ENCODE peak calls at places on chromosomes 4 and X, in ten cellular contexts. Q is tibial nerve, N is A549, J is GM12878, C is HepG2, B is H1, O is K562, A is ovary, X is upper lobe of left lung, E is stomach. Z is an unnamed sample.

GRCh38 chr4:18322111-18322510 is 300.6 kb upstream of the LCORL start:
- DNase-seq in Q (no peak), N (no peak), J (no peak), C (no peak), B (no peak), O (no peak), A (no peak), X (no peak), E (no peak), Z (no peak)

GRCh38 chrX:73021361-73022092 is 18.8 kb downstream of the PABPC1L2B start:
- DNase-seq in Q (no peak), N (no peak), J (no peak), C (no peak), B (no peak), O (no peak), A (no peak), X (peak; percentile 41), E (no peak), Z (no peak)

GRCh38 chrX:55908685-55909212 is 191.2 kb downstream of the RRAGB start:
- DNase-seq in Q (no peak), N (peak; percentile 20), J (no peak), C (no peak), B (no peak), O (peak; percentile 3), A (no peak), X (peak; percentile 58), E (no peak), Z (peak; percentile 39)

GRCh38 chrX:69297521-69297920 is 132.3 kb upstream of the PJA1 start:
- DNase-seq in Q (no peak), N (no peak), J (no peak), C (no peak), B (no peak), O (no peak), A (no peak), X (no peak), E (no peak), Z (no peak)

GRCh38 chrX:106415276-106415895 is 196.4 kb upstream of the RADX start:
- DNase-seq in Q (no peak), N (no peak), J (no peak), C (peak; percentile 5), B (no peak), O (peak; percentile 17), A (no peak), X (no peak), E (no peak), Z (no peak)

GRCh38 chr4:104826171-104826570 is 320.5 kb upstream of the TET2 start:
- DNase-seq in Q (no peak), N (no peak), J (no peak), C (no peak), B (no peak), O (no peak), A (no peak), X (no peak), E (no peak), Z (no peak)

GRCh38 chr4:48073567-48074103 is 57.1 kb downstream of the NIPAL1 start:
- DNase-seq in Q (no peak), N (no peak), J (no peak), C (no peak), B (no peak), O (no peak), A (no peak), X (no peak), E (no peak), Z (no peak)

GRCh38 chr4:64539234-64539849 is 130.1 kb upstream of the TECRL start:
- DNase-seq in Q (peak; percentile 13), N (peak; percentile 15), J (peak; percentile 13), C (peak; percentile 55), B (no peak), O (peak; percentile 37), A (peak; percentile 12), X (no peak), E (peak; percentile 31), Z (peak; percentile 22)

GRCh38 chrX:150161092-150161672 is 201.9 kb upstream of the MAMLD1 start:
- DNase-seq in Q (no peak), N (no peak), J (no peak), C (no peak), B (no peak), O (no peak), A (no peak), X (no peak), E (no peak), Z (no peak)

GRCh38 chr4:68310651-68311247 is 39.1 kb downstream of the YTHDC1 start:
- DNase-seq in Q (no peak), N (no peak), J (no peak), C (no peak), B (no peak), O (no peak), A (no peak), X (no peak), E (no peak), Z (no peak)

GRCh38 chr4:76549765-76550164 is 114.7 kb downstream of the SHROOM3 start:
- DNase-seq in Q (no peak), N (no peak), J (no peak), C (no peak), B (no peak), O (no peak), A (no peak), X (no peak), E (no peak), Z (no peak)

GRCh38 chr4:76547167-76547760 is 112.2 kb downstream of the SHROOM3 start:
- DNase-seq in Q (no peak), N (no peak), J (no peak), C (no peak), B (no peak), O (no peak), A (no peak), X (no peak), E (no peak), Z (no peak)

GRCh38 chr4:76546282-76547166 is 111.5 kb downstream of the SHROOM3 start:
- DNase-seq in Q (no peak), N (no peak), J (no peak), C (no peak), B (no peak), O (no peak), A (no peak), X (no peak), E (peak; percentile 69), Z (peak; percentile 30)

GRCh38 chr4:76550966-76551780 is 116.1 kb downstream of the SHROOM3 start:
- DNase-seq in Q (no peak), N (no peak), J (no peak), C (no peak), B (no peak), O (no peak), A (no peak), X (no peak), E (no peak), Z (no peak)

GRCh38 chr4:76548704-76549103 is 113.7 kb downstream of the SHROOM3 start:
- DNase-seq in Q (no peak), N (no peak), J (no peak), C (no peak), B (no peak), O (no peak), A (no peak), X (no peak), E (no peak), Z (no peak)
- H3K4me1 ChIP-seq in Q (no peaks in the 10 kb centered on the region), N (peaks cover 11% of the 10 kb centered on the region), J (no peaks in the 10 kb centered on the region), C (no peaks in the 10 kb centered on the region), B (peaks cover 12% of the 10 kb centered on the region), O (no peaks in the 10 kb centered on the region), A (no peaks in the 10 kb centered on the region), X (peaks cover 7% of the 10 kb centered on the region), E (peaks cover 30% of the 10 kb centered on the region), Z (peaks cover 10% of the 10 kb centered on the region)

GRCh38 chrX:40157228-40158035 is 59.7 kb upstream of the BCOR start:
- DNase-seq in Q (no peak), N (no peak), J (no peak), C (no peak), B (no peak), O (no peak), A (no peak), X (no peak), E (no peak), Z (no peak)

GRCh38 chrX:40154853-40155616 is 57.3 kb upstream of the BCOR start:
- DNase-seq in Q (peak; percentile 80), N (peak; percentile 44), J (no peak), C (peak; percentile 87), B (no peak), O (peak; percentile 90), A (peak; percentile 82), X (peak; percentile 85), E (peak; percentile 81), Z (peak; percentile 66)

GRCh38 chrX:40156472-40157227 is 58.9 kb upstream of the BCOR start:
- DNase-seq in Q (no peak), N (no peak), J (no peak), C (no peak), B (no peak), O (no peak), A (no peak), X (peak; percentile 53), E (no peak), Z (no peak)

GRCh38 chrX:40155617-40156471 is 58.1 kb upstream of the BCOR start:
- DNase-seq in Q (no peak), N (peak; percentile 32), J (no peak), C (no peak), B (no peak), O (peak; percentile 52), A (peak; percentile 45), X (peak; percentile 69), E (no peak), Z (no peak)

DNA sequence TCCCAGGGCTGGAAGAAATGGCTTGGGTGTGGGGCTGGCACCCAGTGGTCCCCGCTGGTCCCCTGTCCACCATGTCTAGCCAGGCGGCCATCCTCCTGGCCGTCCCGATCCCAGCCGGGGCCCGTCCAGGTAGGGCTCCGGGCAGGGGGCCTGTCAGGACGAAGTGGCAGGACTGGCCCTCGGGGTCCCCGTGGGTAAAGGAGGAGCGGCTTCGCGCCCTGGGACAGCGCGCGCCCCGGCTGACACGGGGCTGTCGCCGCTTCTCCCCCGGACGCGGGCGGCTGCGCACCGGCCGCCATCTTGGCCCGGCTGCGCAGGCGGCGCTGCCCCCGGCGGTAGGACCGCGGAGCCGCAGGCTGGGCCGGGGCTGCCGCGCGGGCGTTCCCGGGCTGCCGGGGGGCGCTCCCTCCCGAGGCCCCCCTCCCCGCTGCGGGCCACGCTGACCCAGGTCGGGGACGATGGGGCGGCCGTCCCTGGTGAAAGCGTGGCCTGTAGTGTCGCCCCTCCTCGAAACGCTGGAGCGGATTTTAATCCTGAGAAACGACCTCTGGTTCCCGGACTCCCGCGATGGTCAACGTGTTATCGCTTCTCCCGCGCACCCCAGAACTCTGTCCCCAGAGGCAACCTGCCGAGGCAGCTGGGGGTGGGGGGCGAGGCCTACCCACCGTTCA is 60.4 kb upstream of the BCOR start:
- DNase-seq in Q (no peak), N (peak; percentile 70), J (no peak), C (no peak), B (no peak), O (no peak), A (peak; percentile 32), X (peak; percentile 90), E (no peak), Z (no peak)
- H3K4me3 ChIP-seq in Q (peak overlapping the region; percentile 33), N (peak overlapping the region; percentile 43), J (peak overlapping the region; percentile 53), C (peak overlapping the region; percentile 70), B (peak overlapping the region; percentile 37), O (no peak overlapping the region), A (peak overlapping the region; percentile 47), X (no peak overlapping the region), E (peak overlapping the region; percentile 37), Z (peak overlapping the region; percentile 23)

GRCh38 chr4:120633810-120634209 is 288.7 kb downstream of the PRDM5 start:
- DNase-seq in Q (no peak), N (no peak), J (no peak), C (no peak), B (no peak), O (no peak), A (no peak), X (no peak), E (no peak), Z (no peak)
- TF ChIP-seq EP300 in Q (no peak), N (no peak), J (no peak), C (no peak), B (no peak), O (no peak), A (no peak), X (no peak), E (no peak), Z (no peak)

GRCh38 chr4:94574050-94574449 is 122.3 kb downstream of the PDLIM5 start:
- DNase-seq in Q (no peak), N (no peak), J (no peak), C (no peak), B (no peak), O (no peak), A (no peak), X (no peak), E (no peak), Z (no peak)
- H3K4me1 ChIP-seq in Q (no peaks in the 10 kb centered on the region), N (peaks cover 47% of the 10 kb centered on the region), J (no peaks in the 10 kb centered on the region), C (peaks cover 21% of the 10 kb centered on the region), B (no peaks in the 10 kb centered on the region), O (no peaks in the 10 kb centered on the region), A (peaks cover 3% of the 10 kb centered on the region), X (peaks cover 3% of the 10 kb centered on the region), E (peaks cover 27% of the 10 kb centered on the region), Z (no peaks in the 10 kb centered on the region)

Z was measured in transverse colon.